ENCODE peak calls at places on chromosomes 6 and 20, in ten cellular contexts. C is uterus; V is cardiac fibroblast; A is fibroblast of mammary gland; G is effector memory CD4-positive, alpha-beta T cell; S is sigmoid colon; X is CD8-positive, alpha-beta memory T cell; Q is brain microvascular endothelial cell; N is SK-N-SH; Z is prostate gland. R is an unnamed sample.

GRCh38 chr20:651713-652610 is 1.0 kb downstream of the SRXN1 start:
- DNase-seq in V (no peak), N (no peak), G (no peak), S (no peak), Q (no peak), C (no peak), Z (no peak), A (no peak), X (no peak), R (no peak)

GRCh38 chr6:44731485-44732095 is 344.1 kb downstream of the CDC5L start:
- DNase-seq in N (no peak), C (no peak), S (no peak), G (no peak), V (no peak), X (no peak), Q (no peak), Z (no peak), A (no peak), R (no peak)

GRCh38 chr20:25453035-25453810 is 45.8 kb downstream of the GINS1 start:
- DNase-seq in N (peak; percentile 77), Q (no peak), S (no peak), X (no peak), Z (no peak), C (no peak), A (peak; percentile 21), G (no peak), V (peak; percentile 69), R (no peak)

GRCh38 chr20:54063998-54064676 is 6.3 kb downstream of the BCAS1 start:
- DNase-seq in A (no peak), V (no peak), N (no peak), X (peak; percentile 14), Q (no peak), Z (no peak), G (no peak), C (no peak), S (no peak), R (no peak)

GRCh38 chr6:4299476-4299875 is 164.1 kb upstream of the ECI2 start:
- DNase-seq in Q (no peak), G (no peak), V (peak; percentile 27), X (no peak), N (no peak), A (no peak), C (no peak), Z (no peak), S (no peak), R (no peak)

GRCh38 chr6:75306074-75306473 is 21.5 kb upstream of the TMEM30A start:
- DNase-seq in A (no peak), G (no peak), Z (no peak), C (no peak), V (peak; percentile 50), X (no peak), Q (peak; percentile 22), S (no peak), N (no peak), R (no peak)

GRCh38 chr20:20130399-20130798 is 78.1 kb downstream of the CFAP61 start:
- DNase-seq in X (no peak), Q (peak; percentile 3), N (no peak), A (peak; percentile 5), Z (no peak), V (no peak), C (no peak), G (no peak), S (no peak), R (no peak)

GRCh38 chr20:6388666-6389197 is 265.9 kb upstream of the FERMT1 start:
- DNase-seq in Z (no peak), A (no peak), S (no peak), X (no peak), V (no peak), G (no peak), N (no peak), C (no peak), Q (peak; percentile 35), R (no peak)

GRCh38 chr20:1163653-1164052 is 21.1 kb downstream of the TMEM74B start:
- DNase-seq in S (no peak), N (no peak), Z (no peak), C (no peak), A (no peak), X (no peak), G (no peak), V (no peak), Q (no peak), R (no peak)

GRCh38 chr20:13960525-13960924 is 29.9 kb downstream of the SEL1L2 start:
- DNase-seq in G (no peak), Z (no peak), A (no peak), S (no peak), Q (no peak), X (no peak), V (no peak), C (no peak), N (no peak), R (no peak)

GRCh38 chr20:1330075-1330830 is 1.3 kb upstream of the SDCBP2 start:
- DNase-seq in C (peak; percentile 65), G (no peak), Z (no peak), S (peak; percentile 84), X (no peak), V (peak; percentile 79), A (peak; percentile 91), Q (no peak), N (peak; percentile 3), R (peak; percentile 78)

GRCh38 chr6:156912431-156912830 is 135.3 kb downstream of the ARID1B start:
- DNase-seq in A (no peak), Z (no peak), C (no peak), X (no peak), V (peak; percentile 22), S (no peak), G (no peak), N (peak; percentile 44), Q (no peak), R (no peak)

GRCh38 chr6:85192186-85192585 is 257.7 kb upstream of the NT5E start:
- DNase-seq in Q (peak; percentile 65), Z (no peak), V (peak; percentile 36), A (peak; percentile 85), C (no peak), G (no peak), N (no peak), X (no peak), S (no peak), R (no peak)

GRCh38 chr20:63657260-63657936 is 714 bp upstream of the RTEL1 start:
- DNase-seq in C (peak; percentile 31), G (no peak), S (peak; percentile 64), V (peak; percentile 16), N (no peak), Q (no peak), Z (no peak), X (no peak), A (peak; percentile 20), R (no peak)

GRCh38 chr6:118294906-118295305 is 253.2 kb upstream of the PLN start:
- DNase-seq in X (no peak), S (no peak), C (no peak), N (no peak), G (no peak), A (no peak), Z (no peak), V (no peak), Q (no peak), R (no peak)

GRCh38 chr6:26029570-26029856 is 57.7 kb upstream of the HFE start:
- DNase-seq in Q (no peak), G (no peak), A (no peak), X (no peak), S (no peak), V (no peak), Z (no peak), C (no peak), N (no peak), R (no peak)
- H3K4me3 ChIP-seq in Q (no peak overlapping the region), G (no peak overlapping the region), A (no peak overlapping the region), X (no peak overlapping the region), S (no peak overlapping the region), V (no peak overlapping the region), Z (no peak overlapping the region), C (no peak overlapping the region), N (no peak overlapping the region), R (no peak overlapping the region)

DNA sequence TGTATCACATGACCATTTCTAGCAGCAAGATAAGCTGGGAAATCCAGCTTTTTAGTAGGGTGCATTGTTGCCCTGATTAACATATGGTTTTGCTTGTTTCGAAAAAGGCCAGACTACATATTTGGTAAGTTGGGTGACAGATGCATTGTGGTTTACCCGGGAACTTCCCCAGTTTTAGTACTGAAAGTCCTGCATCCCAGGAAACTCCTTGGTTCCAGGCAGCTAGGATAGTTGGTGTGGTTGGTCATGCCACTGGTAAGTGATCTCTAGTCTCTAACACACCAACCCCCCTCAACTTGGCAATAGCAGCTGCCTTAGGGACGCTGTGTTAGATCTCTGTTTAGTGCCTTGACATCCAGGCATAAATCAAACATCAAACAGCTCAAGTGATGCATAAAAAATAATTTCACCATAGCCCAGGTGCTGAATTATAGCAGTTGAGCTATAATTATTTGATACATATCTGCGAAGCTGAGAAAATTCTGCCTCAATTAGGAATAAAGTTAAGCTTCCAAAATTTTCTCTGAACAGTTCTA is 216.5 kb downstream of the TFAP2C start:
- DNase-seq in C (no peak), A (no peak), N (no peak), S (no peak), X (no peak), G (no peak), V (no peak), Z (no peak), Q (no peak), R (no peak)
- H3K4me3 ChIP-seq in C (no peak overlapping the region), A (no peak overlapping the region), N (no peak overlapping the region), S (no peak overlapping the region), X (no peak overlapping the region), G (no peak overlapping the region), V (no peak overlapping the region), Z (no peak overlapping the region), Q (no peak overlapping the region), R (no peak overlapping the region)

DNA sequence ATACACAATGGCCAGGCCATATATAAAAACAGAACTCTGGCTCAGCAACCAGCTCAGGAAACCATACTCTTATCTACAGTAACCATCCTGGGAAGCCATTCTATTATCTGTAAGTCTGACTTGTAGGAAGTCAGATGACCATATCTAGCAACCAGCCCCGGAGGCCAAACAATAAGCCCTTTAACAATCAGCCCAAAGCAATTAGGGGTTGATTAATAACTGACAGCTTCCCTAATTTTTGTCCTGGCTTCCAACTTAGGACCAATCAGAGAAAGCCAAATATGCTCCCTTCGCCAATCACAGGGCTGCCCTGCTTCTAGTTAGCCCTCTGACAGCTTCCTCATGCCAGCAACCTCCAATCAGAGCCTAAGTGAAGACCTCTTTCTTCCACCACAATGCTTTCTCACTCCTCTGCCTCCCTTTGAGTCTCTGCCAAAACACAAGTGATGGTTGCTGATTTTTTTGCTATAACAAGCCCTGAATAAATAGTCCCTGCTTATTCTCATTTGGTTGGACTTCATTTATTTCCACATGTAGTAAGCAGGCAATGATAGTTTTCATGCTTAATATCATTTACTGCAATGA is 37.8 kb upstream of the STXBP5 start:
- DNase-seq in G (no peak), V (peak; percentile 43), A (peak; percentile 52), S (no peak), C (no peak), Z (no peak), X (no peak), N (peak; percentile 45), Q (peak; percentile 48), R (no peak)
- H3K4me3 ChIP-seq in G (no peak overlapping the region), V (no peak overlapping the region), A (no peak overlapping the region), S (no peak overlapping the region), C (no peak overlapping the region), Z (no peak overlapping the region), X (no peak overlapping the region), N (no peak overlapping the region), Q (no peak overlapping the region), R (no peak overlapping the region)

GRCh38 chr6:31464252-31465184 is 33.4 kb upstream of the MICB start:
- DNase-seq in G (no peak), V (no peak), Z (no peak), A (no peak), S (no peak), C (no peak), X (peak; percentile 13), N (no peak), Q (no peak), R (no peak)
- H3K4me3 ChIP-seq in G (peak overlapping the region; percentile 97), V (no peak overlapping the region), Z (peak overlapping the region; percentile 34), A (no peak overlapping the region), S (no peak overlapping the region), C (peak overlapping the region; percentile 40), X (peak overlapping the region; percentile 92), N (no peak overlapping the region), Q (no peak overlapping the region), R (no peak overlapping the region)

R was measured in tibial artery.